ENCODE peak calls at places on chromosome 20, in four cellular contexts. One of them, this sample, is unnamed.

GRCh38 chr20:51562334-51563140 is 20.0 kb upstream of the NFATC2 start:
- DNase-seq in breast epithelium: peak; percentile 84
- DNase-seq in mesendoderm: peak; percentile 91
- DNase-seq in SJSA1: peak; percentile 71
- DNase-seq in this sample: peak; percentile 82

GRCh38 chr20:43191946-43192847 is 2.5 kb upstream of the PTPRT start:
- DNase-seq in breast epithelium: peak; percentile 22
- DNase-seq in mesendoderm: peak; percentile 65
- DNase-seq in SJSA1: no peak
- DNase-seq in this sample: no peak

GRCh38 chr20:31607640-31608255 is 2.7 kb downstream of the ID1 start:
- DNase-seq in breast epithelium: no peak
- DNase-seq in mesendoderm: peak; percentile 65
- DNase-seq in SJSA1: no peak
- DNase-seq in this sample: no peak

GRCh38 chr20:50758469-50758868 is 27.1 kb downstream of the PARD6B start:
- DNase-seq in breast epithelium: no peak
- DNase-seq in mesendoderm: no peak
- DNase-seq in SJSA1: no peak
- DNase-seq in this sample: no peak

GRCh38 chr20:46299078-46299477 is 9.2 kb downstream of the CDH22 start:
- DNase-seq in breast epithelium: no peak
- DNase-seq in mesendoderm: no peak
- DNase-seq in SJSA1: no peak
- DNase-seq in this sample: no peak

GRCh38 chr20:48769111-48769879 is 58.5 kb downstream of the PREX1 start:
- DNase-seq in breast epithelium: no peak
- DNase-seq in mesendoderm: peak; percentile 33
- DNase-seq in SJSA1: no peak
- DNase-seq in this sample: no peak

GRCh38 chr20:16944753-16945152 is 196.6 kb downstream of the OTOR start:
- DNase-seq in breast epithelium: no peak
- DNase-seq in mesendoderm: peak; percentile 59
- DNase-seq in SJSA1: no peak
- DNase-seq in this sample: no peak

GRCh38 chr20:42430059-42430458 is 759.6 kb downstream of the PTPRT start:
- DNase-seq in breast epithelium: no peak
- DNase-seq in mesendoderm: no peak
- DNase-seq in SJSA1: no peak
- DNase-seq in this sample: peak; percentile 15

GRCh38 chr20:25676164-25676809 is 20.4 kb downstream of the ZNF337 start:
- DNase-seq in breast epithelium: no peak
- DNase-seq in mesendoderm: no peak
- DNase-seq in SJSA1: no peak
- DNase-seq in this sample: no peak

GRCh38 chr20:50323777-50324604 is 133.4 kb downstream of the CEBPB start:
- DNase-seq in breast epithelium: peak; percentile 14
- DNase-seq in mesendoderm: no peak
- DNase-seq in SJSA1: no peak
- DNase-seq in this sample: no peak

GRCh38 chr20:20435453-20435852 is 67.5 kb downstream of the INSM1 start:
- DNase-seq in breast epithelium: no peak
- DNase-seq in mesendoderm: no peak
- DNase-seq in SJSA1: no peak
- DNase-seq in this sample: no peak

GRCh38 chr20:24962510-24962909 is 13.4 kb downstream of the CST7 start:
- DNase-seq in breast epithelium: no peak
- DNase-seq in mesendoderm: no peak
- DNase-seq in SJSA1: no peak
- DNase-seq in this sample: no peak

GRCh38 chr20:32155017-32155965 is 45.8 kb downstream of the TM9SF4 start:
- DNase-seq in breast epithelium: peak; percentile 55
- DNase-seq in mesendoderm: peak; percentile 83
- DNase-seq in SJSA1: peak; percentile 85
- DNase-seq in this sample: peak; percentile 90

GRCh38 chr20:208937-209566 is 18.0 kb upstream of the DEFB129 start:
- DNase-seq in breast epithelium: no peak
- DNase-seq in mesendoderm: peak; percentile 54
- DNase-seq in SJSA1: no peak
- DNase-seq in this sample: no peak

GRCh38 chr20:31760457-31761240 is 21.6 kb downstream of the TPX2 start:
- DNase-seq in breast epithelium: no peak
- DNase-seq in mesendoderm: no peak
- DNase-seq in SJSA1: no peak
- DNase-seq in this sample: no peak

GRCh38 chr20:58407966-58408557 is 19.0 kb downstream of the VAPB start:
- DNase-seq in breast epithelium: no peak
- DNase-seq in mesendoderm: no peak
- DNase-seq in SJSA1: no peak
- DNase-seq in this sample: no peak

GRCh38 chr20:20076297-20077065 is 24.1 kb downstream of the CFAP61 start:
- DNase-seq in breast epithelium: no peak
- DNase-seq in mesendoderm: no peak
- DNase-seq in SJSA1: no peak
- DNase-seq in this sample: peak; percentile 77

GRCh38 chr20:1569417-1569861 is 11.9 kb upstream of the SIRPD start:
- DNase-seq in breast epithelium: no peak
- DNase-seq in mesendoderm: no peak
- DNase-seq in SJSA1: no peak
- DNase-seq in this sample: no peak

GRCh38 chr20:25022680-25023079 is 30.1 kb upstream of the APMAP start:
- DNase-seq in breast epithelium: peak; percentile 48
- DNase-seq in mesendoderm: no peak
- DNase-seq in SJSA1: peak; percentile 36
- DNase-seq in this sample: no peak

GRCh38 chr20:7695622-7696021 is 244.6 kb downstream of the HAO1 start:
- DNase-seq in breast epithelium: no peak
- DNase-seq in mesendoderm: no peak
- DNase-seq in SJSA1: no peak
- DNase-seq in this sample: no peak

GRCh38 chr20:48597521-48598302 is 230.1 kb downstream of the PREX1 start:
- DNase-seq in breast epithelium: no peak
- DNase-seq in mesendoderm: no peak
- DNase-seq in SJSA1: no peak
- DNase-seq in this sample: no peak

GRCh38 chr20:35314460-35315198 is 22.4 kb upstream of the FAM83C start:
- DNase-seq in breast epithelium: no peak
- DNase-seq in mesendoderm: no peak
- DNase-seq in SJSA1: no peak
- DNase-seq in this sample: no peak

GRCh38 chr20:35311822-35312221 is 19.6 kb upstream of the FAM83C start:
- DNase-seq in breast epithelium: no peak
- DNase-seq in mesendoderm: no peak
- DNase-seq in SJSA1: no peak
- DNase-seq in this sample: no peak

GRCh38 chr20:35307666-35308653 is 15.7 kb upstream of the FAM83C start:
- DNase-seq in breast epithelium: peak; percentile 88
- DNase-seq in mesendoderm: no peak
- DNase-seq in SJSA1: peak; percentile 69
- DNase-seq in this sample: peak; percentile 82

GRCh38 chr20:35312348-35312747 is 20.1 kb upstream of the FAM83C start:
- DNase-seq in breast epithelium: no peak
- DNase-seq in mesendoderm: peak; percentile 86
- DNase-seq in SJSA1: peak; percentile 88
- DNase-seq in this sample: no peak

GRCh38 chr20:35311409-35311808 is 19.2 kb upstream of the FAM83C start:
- DNase-seq in breast epithelium: no peak
- DNase-seq in mesendoderm: peak; percentile 58
- DNase-seq in SJSA1: peak; percentile 76
- DNase-seq in this sample: no peak
- H3K4me1 ChIP-seq in breast epithelium: peaks cover 18% of the 10 kb centered on the region
- H3K4me1 ChIP-seq in mesendoderm: peaks cover 3% of the 10 kb centered on the region
- H3K4me1 ChIP-seq in SJSA1: peaks cover 84% of the 10 kb centered on the region
- H3K4me1 ChIP-seq in this sample: peaks cover 25% of the 10 kb centered on the region

GRCh38 chr20:34172926-34173325 is 60.9 kb upstream of the EIF2S2 start:
- DNase-seq in breast epithelium: no peak
- DNase-seq in mesendoderm: no peak
- DNase-seq in SJSA1: no peak
- DNase-seq in this sample: no peak

GRCh38 chr20:34177060-34177459 is 64.2 kb upstream of the ASIP start:
- DNase-seq in breast epithelium: no peak
- DNase-seq in mesendoderm: no peak
- DNase-seq in SJSA1: no peak
- DNase-seq in this sample: no peak

GRCh38 chr20:34179636-34180360 is 61.4 kb upstream of the ASIP start:
- DNase-seq in breast epithelium: no peak
- DNase-seq in mesendoderm: no peak
- DNase-seq in SJSA1: no peak
- DNase-seq in this sample: no peak

GRCh38 chr20:34175072-34175471 is 63.0 kb upstream of the EIF2S2 start:
- DNase-seq in breast epithelium: no peak
- DNase-seq in mesendoderm: no peak
- DNase-seq in SJSA1: no peak
- DNase-seq in this sample: no peak

GRCh38 chr20:34175879-34176278 is 63.8 kb upstream of the EIF2S2 start:
- DNase-seq in breast epithelium: no peak
- DNase-seq in mesendoderm: no peak
- DNase-seq in SJSA1: no peak
- DNase-seq in this sample: no peak
- H3K4me3 ChIP-seq in breast epithelium: no peak overlapping the region
- H3K4me3 ChIP-seq in mesendoderm: no peak overlapping the region
- H3K4me3 ChIP-seq in SJSA1: no peak overlapping the region
- H3K4me3 ChIP-seq in this sample: no peak overlapping the region

DNA sequence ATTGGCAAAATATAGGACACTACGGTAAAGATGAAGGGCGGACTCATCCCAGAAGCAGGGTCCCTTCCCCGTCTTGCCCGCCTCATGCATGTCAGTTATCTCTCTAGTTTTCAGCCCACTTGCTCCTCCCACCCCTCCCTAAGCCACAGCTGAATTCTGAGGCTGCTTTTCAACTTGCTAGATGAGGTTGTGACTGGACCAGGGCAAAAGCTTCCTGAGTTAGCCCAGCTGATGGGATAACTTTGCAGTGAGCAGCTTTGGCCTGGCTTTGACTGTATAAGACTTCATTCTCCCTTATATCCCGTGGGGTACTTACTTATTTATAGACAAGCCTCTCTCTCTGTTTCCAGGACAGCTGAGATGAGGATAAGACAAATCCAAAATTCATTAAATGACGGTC is 23.2 kb downstream of the GHRH start:
- DNase-seq in breast epithelium: no peak
- DNase-seq in mesendoderm: no peak
- DNase-seq in SJSA1: no peak
- DNase-seq in this sample: no peak
- H3K27ac ChIP-seq in breast epithelium: no peak overlapping the region
- H3K27ac ChIP-seq in mesendoderm: no peak overlapping the region
- H3K27ac ChIP-seq in SJSA1: no peak overlapping the region
- H3K27ac ChIP-seq in this sample: no peak overlapping the region

GRCh38 chr20:63606701-63607100 is 20.2 kb downstream of the GMEB2 start:
- DNase-seq in breast epithelium: no peak
- DNase-seq in mesendoderm: no peak
- DNase-seq in SJSA1: no peak
- DNase-seq in this sample: no peak

GRCh38 chr20:63612276-63612931 is 14.5 kb downstream of the GMEB2 start:
- DNase-seq in breast epithelium: no peak
- DNase-seq in mesendoderm: no peak
- DNase-seq in SJSA1: no peak
- DNase-seq in this sample: no peak

GRCh38 chr20:63611646-63612045 is 15.3 kb downstream of the GMEB2 start:
- DNase-seq in breast epithelium: no peak
- DNase-seq in mesendoderm: no peak
- DNase-seq in SJSA1: no peak
- DNase-seq in this sample: no peak

DNA sequence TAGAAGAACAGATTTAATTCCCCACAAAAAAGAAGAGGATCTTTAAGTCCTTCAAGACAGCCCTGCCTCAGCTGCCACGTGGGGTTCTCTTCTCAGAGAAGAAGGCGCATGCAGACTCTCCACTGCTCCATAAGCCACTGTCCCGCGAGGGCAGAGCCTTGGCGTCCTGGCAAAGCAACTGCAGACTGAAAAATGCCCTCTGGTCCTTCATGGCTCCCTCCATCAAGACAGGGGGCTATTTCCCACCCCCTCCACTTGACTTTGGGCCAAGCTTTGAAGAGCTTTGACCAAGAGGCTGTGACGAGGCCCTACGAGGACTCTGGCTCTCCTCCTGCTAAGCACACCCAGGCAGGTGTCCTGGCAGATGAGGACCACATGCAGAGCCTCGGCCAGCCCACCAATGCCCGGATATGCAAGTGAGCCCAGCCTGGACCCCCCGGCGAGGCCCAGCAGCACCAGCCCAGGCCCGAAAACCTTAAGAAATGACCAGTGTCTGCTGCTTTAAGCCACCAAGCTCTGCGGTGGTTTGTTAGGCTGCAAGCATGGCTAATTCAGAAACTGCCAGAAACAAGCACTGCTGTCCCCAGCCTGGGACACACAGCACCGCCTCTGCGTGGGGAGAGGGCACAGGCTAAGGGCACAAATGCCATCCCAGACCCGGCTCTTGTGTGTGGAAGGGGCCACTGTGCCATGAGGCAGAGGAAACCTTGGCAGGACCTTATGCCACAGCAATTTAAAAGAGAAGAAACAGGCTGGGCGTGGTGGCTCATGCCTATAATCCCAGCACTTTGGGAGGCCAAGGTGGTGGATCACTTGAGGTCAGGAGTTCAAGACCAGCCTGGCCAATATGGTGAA is 16.1 kb downstream of the GMEB2 start:
- DNase-seq in breast epithelium: no peak
- DNase-seq in mesendoderm: no peak
- DNase-seq in SJSA1: no peak
- DNase-seq in this sample: no peak
- H3K4me1 ChIP-seq in breast epithelium: no peaks in the 10 kb centered on the region
- H3K4me1 ChIP-seq in mesendoderm: no peaks in the 10 kb centered on the region
- H3K4me1 ChIP-seq in SJSA1: no peaks in the 10 kb centered on the region
- H3K4me1 ChIP-seq in this sample: no peaks in the 10 kb centered on the region

GRCh38 chr20:41424546-41424945 is 57.9 kb upstream of the EMILIN3 start:
- DNase-seq in breast epithelium: no peak
- DNase-seq in mesendoderm: no peak
- DNase-seq in SJSA1: no peak
- DNase-seq in this sample: no peak

GRCh38 chr20:41425180-41425884 is 58.7 kb upstream of the EMILIN3 start:
- DNase-seq in breast epithelium: peak; percentile 21
- DNase-seq in mesendoderm: no peak
- DNase-seq in SJSA1: no peak
- DNase-seq in this sample: no peak

GRCh38 chr20:41426361-41426900 is 59.8 kb upstream of the EMILIN3 start:
- DNase-seq in breast epithelium: no peak
- DNase-seq in mesendoderm: no peak
- DNase-seq in SJSA1: no peak
- DNase-seq in this sample: no peak

GRCh38 chr20:41423026-41423425 is 56.4 kb upstream of the EMILIN3 start:
- DNase-seq in breast epithelium: no peak
- DNase-seq in mesendoderm: no peak
- DNase-seq in SJSA1: no peak
- DNase-seq in this sample: no peak

GRCh38 chr20:41424025-41424424 is 57.4 kb upstream of the EMILIN3 start:
- DNase-seq in breast epithelium: no peak
- DNase-seq in mesendoderm: no peak
- DNase-seq in SJSA1: no peak
- DNase-seq in this sample: no peak
- H3K4me3 ChIP-seq in breast epithelium: no peak overlapping the region
- H3K4me3 ChIP-seq in mesendoderm: no peak overlapping the region
- H3K4me3 ChIP-seq in SJSA1: no peak overlapping the region
- H3K4me3 ChIP-seq in this sample: no peak overlapping the region

This sample was measured in psoas muscle.